ENCODE peak calls at places on chromosomes 16 and 17, in five cellular contexts. D, B, Q, Z and U are unnamed samples.

GRCh38 chr16:34078697-34079096 is 619.3 kb downstream of the TP53TG3F start:
- DNase-seq in Q (no peak), Z (no peak), B (no peak), D (no peak), U (no peak)

GRCh38 chr17:34300652-34301390 is 15.3 kb downstream of the CCL11 start:
- DNase-seq in B (peak), Q (no peak), D (peak), Z (no peak), U (peak)

GRCh38 chr17:32350662-32351418 is 883 bp downstream of the ZNF207 start:
- DNase-seq in Z (peak), D (peak), B (no peak), Q (no peak), U (peak)

GRCh38 chr17:83198366-83199341 is 119.2 kb downstream of the METRNL start:
- DNase-seq in B (no peak), D (no peak), Q (no peak), Z (no peak), U (no peak)

GRCh38 chr17:9935408-9935807 is 30.3 kb upstream of the RCVRN start:
- DNase-seq in B (no peak), Z (no peak), Q (no peak), D (no peak), U (no peak)

GRCh38 chr17:80218391-80218790 is 1.7 kb downstream of the SGSH start:
- DNase-seq in D (no peak), B (no peak), Z (no peak), Q (no peak), U (no peak)

GRCh38 chr16:2385441-2385840 is 43.8 kb upstream of the CCNF start:
- DNase-seq in B (no peak), Z (no peak), D (peak), Q (no peak), U (no peak)

GRCh38 chr16:11956558-11956957 is 8.5 kb upstream of the TNFRSF17 start:
- DNase-seq in Q (no peak), B (no peak), Z (no peak), D (no peak), U (no peak)

GRCh38 chr17:77649717-77650211 is 308.7 kb upstream of the TNRC6C start:
- DNase-seq in D (peak), B (no peak), Z (no peak), Q (no peak), U (peak)

GRCh38 chr17:77750427-77751043 is 208.0 kb upstream of the TNRC6C start:
- DNase-seq in D (no peak), B (no peak), Z (no peak), Q (no peak), U (no peak)

GRCh38 chr16:67055712-67056487 is 27.0 kb downstream of the CBFB start:
- DNase-seq in B (peak), D (peak), Z (no peak), Q (no peak), U (peak)

GRCh38 chr16:81860867-81861266 is 81.8 kb downstream of the PLCG2 start:
- DNase-seq in Z (no peak), B (no peak), D (no peak), Q (no peak), U (no peak)

GRCh38 chr17:7004398-7005253 is 7.8 kb upstream of the RNASEK start:
- DNase-seq in Z (no peak), D (peak), Q (no peak), B (peak), U (no peak)

GRCh38 chr17:15091825-15092224 is 173.3 kb downstream of the PMP22 start:
- DNase-seq in Z (no peak), B (no peak), Q (no peak), D (no peak), U (no peak)

GRCh38 chr17:51860934-51861561 is 297.5 kb downstream of the CA10 start:
- DNase-seq in Q (peak), D (no peak), Z (no peak), B (no peak), U (peak)

GRCh38 chr16:88274847-88275246 is 107.9 kb upstream of the ZNF469 start:
- DNase-seq in B (no peak), D (no peak), Q (no peak), Z (no peak), U (no peak)

GRCh38 chr17:36657763-36658490 is 56.5 kb downstream of the MRM1 start:
- DNase-seq in Q (peak), Z (no peak), B (no peak), D (no peak), U (no peak)

GRCh38 chr16:1790611-1791255 is 2.8 kb downstream of the IGFALS start:
- DNase-seq in D (no peak), Q (no peak), Z (no peak), B (no peak), U (no peak)

GRCh38 chr16:30398660-30399434 is 3.6 kb downstream of the ZNF48 start:
- DNase-seq in D (no peak), Q (no peak), B (no peak), Z (no peak), U (no peak)

GRCh38 chr17:59154335-59154720 is 658 bp downstream of the SKA2 start:
- DNase-seq in D (peak), Q (no peak), B (no peak), Z (peak), U (peak)

GRCh38 chr17:79883202-79883601 is 44.0 kb upstream of the CBX4 start:
- DNase-seq in D (no peak), B (no peak), Q (no peak), Z (no peak), U (no peak)

GRCh38 chr16:31141489-31142108 is 6.1 kb upstream of the PRSS8 start:
- DNase-seq in Z (no peak), Q (peak), B (no peak), D (no peak), U (peak)

GRCh38 chr17:73791121-73791520 is 146.9 kb upstream of the SDK2 start:
- DNase-seq in B (no peak), Z (no peak), D (no peak), Q (no peak), U (no peak)

GRCh38 chr16:68737730-68738590 is 868 bp downstream of the CDH1 start:
- DNase-seq in Q (no peak), Z (no peak), D (no peak), B (no peak), U (no peak)

GRCh38 chr16:79090966-79091365 is 509.6 kb downstream of the MAF start:
- DNase-seq in D (no peak), B (no peak), Z (no peak), Q (no peak), U (no peak)

GRCh38 chr17:81514735-81515529 is 2.3 kb upstream of the ACTG1 start:
- DNase-seq in Q (no peak), Z (no peak), B (peak), D (peak), U (peak)

GRCh38 chr17:41689497-41690299 is 1.0 kb downstream of the EIF1 start:
- DNase-seq in B (peak), Q (peak), Z (peak), D (peak), U (peak)

GRCh38 chr16:28987170-28987853 is 2.5 kb downstream of the LAT start:
- DNase-seq in Z (no peak), B (no peak), Q (no peak), D (no peak), U (no peak)

GRCh38 chr17:74417178-74418045 is 14.5 kb upstream of the GPRC5C start:
- DNase-seq in Z (no peak), B (no peak), D (peak), Q (no peak), U (peak)

GRCh38 chr17:1078831-1079561 is 82.1 kb downstream of the TIMM22 start:
- DNase-seq in Z (no peak), B (no peak), D (no peak), Q (no peak), U (no peak)

GRCh38 chr17:39153541-39154111 is 2.2 kb upstream of the PLXDC1 start:
- DNase-seq in B (peak), Z (peak), D (peak), Q (peak), U (peak)

GRCh38 chr17:9928601-9929341 is 23.7 kb upstream of the RCVRN start:
- DNase-seq in D (peak), B (peak), Q (peak), Z (no peak), U (peak)

GRCh38 chr17:49546546-49547535 is 28.8 kb upstream of the NXPH3 start:
- DNase-seq in Z (no peak), B (no peak), Q (no peak), D (no peak), U (no peak)

GRCh38 chr17:58370716-58371115 is 18.7 kb upstream of the SUPT4H1 start:
- DNase-seq in D (no peak), Q (no peak), B (no peak), Z (no peak), U (no peak)

GRCh38 chr16:52567193-52567592 is 20.2 kb upstream of the TOX3 start:
- DNase-seq in Q (no peak), B (no peak), D (no peak), Z (no peak), U (no peak)

GRCh38 chr16:84471966-84472365 is 32.5 kb downstream of the MEAK7 start:
- DNase-seq in Z (no peak), B (no peak), Q (no peak), D (no peak), U (no peak)

GRCh38 chr16:57998992-57999365 is 1.5 kb downstream of the ZNF319 start:
- DNase-seq in B (no peak), Z (no peak), Q (no peak), D (no peak), U (no peak)

GRCh38 chr17:19410875-19411291 is at the start of gene RNF112:
- DNase-seq in B (no peak), Q (peak), Z (no peak), D (peak), U (no peak)